ENCODE peak calls at places on chromosomes 5 and 9, in ten cellular contexts. Y is HCT116, G is Panc1, D is spleen, U is HepG2, Q is transverse colon, I is sigmoid colon, S is stomach, O is GM12878, M is endothelial cell of umbilical vein. Z is an unnamed sample.

GRCh38 chr5:149773245-149774095 is 43.4 kb downstream of the PPARGC1B start:
- DNase-seq in Y (no peak), G (no peak), D (no peak), U (no peak), Q (peak; percentile 44), I (no peak), S (no peak), O (no peak), M (no peak), Z (no peak)

GRCh38 chr5:139755892-139756671 is 39.5 kb upstream of the PSD2 start:
- DNase-seq in Y (no peak), G (no peak), D (no peak), U (peak; percentile 41), Q (no peak), I (no peak), S (peak; percentile 32), O (no peak), M (no peak), Z (no peak)

GRCh38 chr5:156475831-156476551 is 149.0 kb downstream of the SGCD start:
- DNase-seq in Y (no peak), G (no peak), D (no peak), U (no peak), Q (peak; percentile 12), I (peak; percentile 84), S (no peak), O (no peak), M (no peak), Z (no peak)

GRCh38 chr5:35924950-35925722 is 13.3 kb downstream of the CAPSL start:
- DNase-seq in Y (peak; percentile 21), G (peak; percentile 25), D (peak; percentile 91), U (no peak), Q (peak; percentile 59), I (peak; percentile 68), S (peak; percentile 51), O (no peak), M (peak; percentile 51), Z (peak; percentile 63)

GRCh38 chr9:81237565-81238231 is 451.6 kb downstream of the TLE1 start:
- DNase-seq in Y (no peak), G (no peak), D (no peak), U (peak; percentile 94), Q (no peak), I (no peak), S (no peak), O (no peak), M (no peak), Z (no peak)

GRCh38 chr9:108103294-108103693 is 613.7 kb upstream of the KLF4 start:
- DNase-seq in Y (no peak), G (no peak), D (no peak), U (no peak), Q (no peak), I (no peak), S (no peak), O (no peak), M (no peak), Z (no peak)

GRCh38 chr5:50749181-50749580 is 82.7 kb downstream of the PARP8 start:
- DNase-seq in Y (no peak), G (no peak), D (no peak), U (no peak), Q (no peak), I (no peak), S (no peak), O (no peak), M (no peak), Z (no peak)

GRCh38 chr9:69330580-69330979 is 5.6 kb downstream of the ENTREP1 start:
- DNase-seq in Y (no peak), G (no peak), D (no peak), U (no peak), Q (no peak), I (no peak), S (no peak), O (no peak), M (no peak), Z (no peak)

GRCh38 chr9:109624901-109625300 is 126.8 kb upstream of the PTPN3 start:
- DNase-seq in Y (no peak), G (no peak), D (no peak), U (no peak), Q (no peak), I (no peak), S (no peak), O (no peak), M (no peak), Z (no peak)

GRCh38 chr5:6484446-6484845 is 35.8 kb downstream of the UBE2QL1 start:
- DNase-seq in Y (no peak), G (no peak), D (no peak), U (no peak), Q (no peak), I (no peak), S (peak; percentile 22), O (no peak), M (no peak), Z (no peak)

GRCh38 chr5:145483211-145483610 is 351.9 kb downstream of the PRELID2 start:
- DNase-seq in Y (no peak), G (no peak), D (no peak), U (no peak), Q (no peak), I (no peak), S (no peak), O (no peak), M (no peak), Z (no peak)

GRCh38 chr9:23779220-23779619 is 46.8 kb downstream of the ELAVL2 start:
- DNase-seq in Y (no peak), G (no peak), D (no peak), U (no peak), Q (peak; percentile 29), I (no peak), S (no peak), O (no peak), M (no peak), Z (no peak)

GRCh38 chr9:120890415-120891254 is 13.6 kb upstream of the PHF19 start:
- DNase-seq in Y (no peak), G (no peak), D (no peak), U (no peak), Q (no peak), I (peak; percentile 79), S (no peak), O (no peak), M (no peak), Z (no peak)

DNA sequence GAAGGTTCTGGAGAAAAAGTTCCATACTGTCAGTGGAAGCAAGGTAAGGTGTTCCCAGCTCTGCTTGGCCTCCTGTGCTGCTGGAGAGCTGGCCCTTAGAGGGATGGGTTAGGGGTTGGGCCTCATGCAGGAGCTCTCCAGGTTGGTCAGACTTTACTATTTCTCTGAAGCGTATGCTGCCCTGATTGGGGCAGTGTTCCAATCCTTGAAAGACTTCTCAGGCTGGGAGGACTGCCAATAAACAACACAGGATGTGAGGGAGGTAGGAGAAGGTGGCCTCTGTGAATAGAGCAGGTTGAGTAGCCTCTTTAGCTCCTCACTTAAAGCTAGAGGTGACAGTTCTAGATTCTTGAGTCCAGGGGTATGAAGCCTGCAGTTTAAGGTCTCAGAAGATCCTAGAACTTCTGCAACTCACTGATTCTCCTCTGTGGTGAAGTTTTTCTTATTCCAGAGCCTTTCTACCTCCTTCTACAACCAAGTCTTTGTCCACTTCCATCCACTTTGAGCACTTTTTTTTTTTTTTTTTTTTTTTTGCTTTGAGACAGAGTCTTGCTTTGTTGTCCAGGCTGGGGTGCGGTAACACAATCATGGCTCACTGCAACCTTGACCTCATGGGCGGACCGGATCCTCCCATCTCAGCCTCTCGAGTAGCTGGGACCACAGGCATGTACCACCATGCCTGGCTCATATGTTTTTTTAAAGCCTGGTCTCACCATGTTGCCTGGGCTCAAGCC is 3.0 kb downstream of the HNRNPAB start:
- DNase-seq in Y (no peak), G (no peak), D (peak; percentile 65), U (peak; percentile 32), Q (peak; percentile 84), I (peak; percentile 62), S (peak; percentile 81), O (no peak), M (peak; percentile 75), Z (peak; percentile 67)
- TF ChIP-seq POLR2AphosphoS5 in Y (peak; percentile 17), G (no peak), D (no peak), U (no peak), Q (peak; percentile 82), I (peak; percentile 19), S (peak; percentile 30), O (peak; percentile 3), M (no peak), Z (no peak)

GRCh38 chr5:81853005-81853357 is 102.1 kb upstream of the SSBP2 start:
- DNase-seq in Y (no peak), G (no peak), D (no peak), U (no peak), Q (no peak), I (no peak), S (no peak), O (no peak), M (no peak), Z (no peak)
- H3K4me1 ChIP-seq in Y (peaks cover 60% of the 10 kb centered on the region), G (peaks cover 28% of the 10 kb centered on the region), D (peaks cover 38% of the 10 kb centered on the region), U (peaks cover 8% of the 10 kb centered on the region), Q (peaks cover 58% of the 10 kb centered on the region), I (peaks cover 70% of the 10 kb centered on the region), S (peaks cover 35% of the 10 kb centered on the region), O (peaks cover 32% of the 10 kb centered on the region), M (peaks cover 15% of the 10 kb centered on the region), Z (peaks cover 33% of the 10 kb centered on the region)

DNA sequence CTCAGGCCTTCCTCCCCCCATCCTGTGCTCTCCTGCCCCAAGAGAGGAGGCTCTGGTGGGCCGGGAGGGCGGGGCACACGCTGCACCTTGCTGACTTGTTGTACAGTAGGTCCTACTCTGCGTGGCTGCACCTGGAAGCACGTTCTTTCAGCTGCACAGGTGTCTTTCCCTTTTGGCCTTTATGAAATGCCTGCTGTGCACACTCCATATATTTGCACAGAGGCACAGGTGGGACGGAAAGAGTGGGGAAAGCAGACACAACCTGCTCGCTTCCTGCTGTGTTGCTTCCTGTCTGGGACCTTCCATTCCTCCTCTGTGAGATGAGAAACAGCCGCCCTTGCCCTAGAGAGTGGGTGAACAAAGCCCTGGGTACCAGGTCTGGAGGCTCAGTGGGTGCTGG is 4.8 kb downstream of the USP20 start:
- DNase-seq in Y (no peak), G (no peak), D (no peak), U (no peak), Q (no peak), I (no peak), S (no peak), O (no peak), M (no peak), Z (peak; percentile 49)
- H3K27ac ChIP-seq in Y (no peak overlapping the region), G (no peak overlapping the region), D (peak overlapping the region; percentile 6), U (no peak overlapping the region), Q (no peak overlapping the region), I (no peak overlapping the region), S (no peak overlapping the region), O (no peak overlapping the region), M (no peak overlapping the region), Z (no peak overlapping the region)

DNA sequence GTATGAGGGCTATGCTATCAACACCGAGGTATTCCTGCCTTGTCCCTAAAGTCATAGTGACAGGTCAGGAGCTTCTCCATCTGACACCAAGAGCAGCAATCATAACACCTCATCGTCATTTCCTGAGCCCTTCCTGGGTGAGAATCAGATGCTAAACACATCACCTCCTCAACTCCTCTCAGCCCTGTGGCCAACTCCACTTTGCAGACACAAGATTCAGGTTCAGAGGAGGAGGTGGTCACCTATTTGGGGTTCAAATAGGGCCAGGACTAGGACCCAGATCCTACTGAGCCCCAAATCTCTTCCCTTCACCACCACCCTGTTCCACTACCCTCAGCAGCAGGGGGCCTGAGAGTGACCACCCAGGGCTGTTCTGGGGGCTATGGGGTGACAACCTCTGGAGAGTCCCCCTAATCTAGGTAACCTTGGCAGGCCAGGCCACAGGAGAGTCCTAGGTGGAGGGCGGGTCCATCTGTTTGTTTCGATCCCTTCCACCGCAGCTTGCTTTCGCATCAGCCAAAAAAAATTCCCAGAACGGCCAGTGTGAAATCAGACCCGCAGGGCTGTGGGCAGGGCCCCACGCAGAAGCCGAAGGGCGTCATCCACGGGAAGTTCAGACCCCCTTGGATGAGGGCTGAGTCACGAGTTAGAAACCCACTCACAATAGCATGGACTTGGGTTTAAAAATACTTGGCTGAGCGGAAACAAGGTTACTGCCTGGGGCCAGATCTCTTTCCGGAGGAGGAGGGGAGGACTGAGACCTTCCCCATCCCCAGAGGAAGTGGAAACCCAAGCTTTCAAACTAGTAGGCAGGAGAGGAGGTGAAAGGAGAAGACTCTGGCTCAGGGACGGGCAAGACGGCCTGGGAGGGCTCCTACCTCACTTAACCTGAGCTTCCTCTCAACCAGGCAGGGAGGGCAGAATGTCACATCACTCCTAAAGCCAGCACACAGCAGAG is 8.7 kb downstream of the STK10 start:
- DNase-seq in Y (no peak), G (no peak), D (peak; percentile 82), U (no peak), Q (peak; percentile 45), I (no peak), S (no peak), O (peak; percentile 71), M (peak; percentile 75), Z (peak; percentile 57)
- TF ChIP-seq POLR2AphosphoS5 in Y (no peak), G (no peak), D (peak; percentile 61), U (no peak), Q (peak; percentile 24), I (no peak), S (peak; percentile 11), O (peak; percentile 74), M (peak; percentile 77), Z (peak; percentile 39)

Z was measured in upper lobe of left lung.